ENCODE peak calls at places on chromosome 7, in nine cellular contexts. C is EL; Z is left colon; L is CD4-positive, alpha-beta T cell; F is COR-L47; H is activated CD4-positive, alpha-beta T cell treated with anti-CD3 and anti-CD28 coated beads, Interleukin-2, amount 10 ng/mL, durations not matched to agents 7 days and 5 days; M is heart right ventricle; G is stimulated activated CD8-positive, alpha-beta memory T cell treated with anti-CD3 and anti-CD28 coated beads, Interleukin-4, amount 100 ng/mL, for 1 hour; P is A549. N is an unnamed sample.

GRCh38 chr7:112233048-112233697 is 26.7 kb downstream of the ZNF277 start:
- DNase-seq in C (no peak), Z (no peak), L (no peak), F (no peak), H (no peak), M (no peak), G (no peak), P (no peak), N (no peak)

GRCh38 chr7:94449151-94449725 is 54.5 kb downstream of the COL1A2 start:
- DNase-seq in C (peak), Z (no peak), L (no peak), F (peak), H (no peak), M (no peak), G (no peak), P (peak), N (peak)

GRCh38 chr7:154231732-154232131 is 179.5 kb downstream of the DPP6 start:
- DNase-seq in C (no peak), Z (no peak), L (no peak), F (no peak), H (peak), M (no peak), G (no peak), P (peak), N (no peak)

GRCh38 chr7:76073335-76073990 is 25.6 kb downstream of the MDH2 start:
- DNase-seq in C (no peak), Z (no peak), L (no peak), F (no peak), H (no peak), M (no peak), G (no peak), P (no peak), N (no peak)

GRCh38 chr7:157373493-157373892 is 36.7 kb downstream of the DNAJB6 start:
- DNase-seq in C (no peak), Z (no peak), L (no peak), F (no peak), H (no peak), M (no peak), G (no peak), P (no peak), N (no peak)

GRCh38 chr7:771241-772004 is 44.3 kb upstream of the PRKAR1B start:
- DNase-seq in C (no peak), Z (peak), L (no peak), F (no peak), H (no peak), M (peak), G (no peak), P (no peak), N (no peak)

GRCh38 chr7:40316176-40316575 is 181.4 kb downstream of the SUGCT start:
- DNase-seq in C (no peak), Z (no peak), L (no peak), F (no peak), H (no peak), M (no peak), G (no peak), P (no peak), N (no peak)

GRCh38 chr7:22563115-22563514 is 63.1 kb upstream of the STEAP1B start:
- DNase-seq in C (peak), Z (no peak), L (no peak), F (no peak), H (peak), M (peak), G (no peak), P (no peak), N (no peak)

GRCh38 chr7:27143022-27143949 is at the start of gene HOXA5:
- DNase-seq in C (peak), Z (no peak), L (no peak), F (peak), H (no peak), M (no peak), G (no peak), P (peak), N (no peak)

GRCh38 chr7:115477193-115477651 is 553.3 kb downstream of the TFEC start:
- DNase-seq in C (peak), Z (no peak), L (no peak), F (no peak), H (no peak), M (no peak), G (no peak), P (no peak), N (no peak)

GRCh38 chr7:74230446-74231231 is 20.8 kb downstream of the LAT2 start:
- DNase-seq in C (no peak), Z (no peak), L (no peak), F (no peak), H (no peak), M (no peak), G (no peak), P (no peak), N (peak)